ENCODE peak calls at places on chromosomes 4 and X, in six cellular contexts. P, L, Z, K, D and I are unnamed samples.

GRCh38 chr4:132101526-132101925 is 1047.6 kb upstream of the PCDH10 start:
- DNase-seq in P (peak; percentile 15), L (no peak), Z (no peak), K (no peak), D (peak; percentile 32), I (no peak)

GRCh38 chr4:74410741-74411140 is 34.2 kb upstream of the AREG start:
- DNase-seq in P (no peak), L (no peak), Z (no peak), K (no peak), D (no peak), I (no peak)

GRCh38 chr4:142356797-142357196 is 489.3 kb downstream of the INPP4B start:
- DNase-seq in P (no peak), L (no peak), Z (no peak), K (no peak), D (no peak), I (no peak)

GRCh38 chrX:12052109-12052508 is 86.2 kb upstream of the FRMPD4 start:
- DNase-seq in P (no peak), L (no peak), Z (no peak), K (no peak), D (no peak), I (no peak)

GRCh38 chr4:13665711-13666660 is 38.5 kb upstream of the BOD1L1 start:
- DNase-seq in P (no peak), L (no peak), Z (no peak), K (no peak), D (no peak), I (no peak)

GRCh38 chr4:36392916-36393315 is 111.5 kb downstream of the DTHD1 start:
- DNase-seq in P (no peak), L (no peak), Z (no peak), K (no peak), D (no peak), I (no peak)

GRCh38 chrX:11254417-11255109 is 38.6 kb upstream of the AMELX start:
- DNase-seq in P (no peak), L (no peak), Z (no peak), K (no peak), D (no peak), I (no peak)

GRCh38 chrX:151711787-151712186 is 4.0 kb upstream of the FATE1 start:
- DNase-seq in P (no peak), L (no peak), Z (no peak), K (no peak), D (no peak), I (no peak)

GRCh38 chrX:16822723-16823122 is 36.5 kb downstream of the TXLNG start:
- DNase-seq in P (peak; percentile 54), L (no peak), Z (no peak), K (peak; percentile 81), D (peak; percentile 17), I (no peak)